ENCODE peak calls at places on chromosomes 4 and X, in eight cellular contexts. One of them, this sample, is unnamed.

GRCh38 chr4:126748736-126749135 is 884.0 kb upstream of the INTU start:
- DNase-seq in WTC11: no peak
- DNase-seq in A549: no peak
- DNase-seq in IMR-90: peak
- DNase-seq in K562: no peak
- DNase-seq in H1: no peak
- DNase-seq in HepG2: no peak
- DNase-seq in SK-N-SH: no peak
- DNase-seq in this sample: no peak

GRCh38 chrX:87064522-87064921 is 453.1 kb upstream of the KLHL4 start:
- DNase-seq in WTC11: no peak
- DNase-seq in A549: no peak
- DNase-seq in IMR-90: no peak
- DNase-seq in K562: no peak
- DNase-seq in H1: no peak
- DNase-seq in HepG2: no peak
- DNase-seq in SK-N-SH: no peak
- DNase-seq in this sample: no peak

GRCh38 chrX:45849261-45849660 is 648.6 kb upstream of the DIPK2B start:
- DNase-seq in WTC11: no peak
- DNase-seq in A549: peak
- DNase-seq in IMR-90: peak
- DNase-seq in K562: peak
- DNase-seq in H1: no peak
- DNase-seq in HepG2: peak
- DNase-seq in SK-N-SH: peak
- DNase-seq in this sample: no peak

GRCh38 chr4:184653650-184654049 is 4.1 kb downstream of the PRIMPOL start:
- DNase-seq in WTC11: no peak
- DNase-seq in A549: no peak
- DNase-seq in IMR-90: peak
- DNase-seq in K562: no peak
- DNase-seq in H1: no peak
- DNase-seq in HepG2: no peak
- DNase-seq in SK-N-SH: no peak
- DNase-seq in this sample: no peak

GRCh38 chrX:29257516-29257915 is 670.3 kb downstream of the IL1RAPL1 start:
- DNase-seq in WTC11: no peak
- DNase-seq in A549: no peak
- DNase-seq in IMR-90: peak
- DNase-seq in K562: no peak
- DNase-seq in H1: no peak
- DNase-seq in HepG2: no peak
- DNase-seq in SK-N-SH: no peak
- DNase-seq in this sample: no peak

GRCh38 chr4:184097240-184097619 is 120.4 kb downstream of the ENPP6 start:
- DNase-seq in WTC11: peak
- DNase-seq in A549: no peak
- DNase-seq in IMR-90: no peak
- DNase-seq in K562: peak
- DNase-seq in H1: peak
- DNase-seq in HepG2: no peak
- DNase-seq in SK-N-SH: no peak
- DNase-seq in this sample: no peak

GRCh38 chrX:68995780-68996551 is 167.1 kb downstream of the EFNB1 start:
- DNase-seq in WTC11: no peak
- DNase-seq in A549: no peak
- DNase-seq in IMR-90: peak
- DNase-seq in K562: no peak
- DNase-seq in H1: peak
- DNase-seq in HepG2: peak
- DNase-seq in SK-N-SH: no peak
- DNase-seq in this sample: no peak

GRCh38 chr4:159758061-159758460 is 655.2 kb downstream of the RAPGEF2 start:
- DNase-seq in WTC11: no peak
- DNase-seq in A549: no peak
- DNase-seq in IMR-90: no peak
- DNase-seq in K562: no peak
- DNase-seq in H1: no peak
- DNase-seq in HepG2: no peak
- DNase-seq in SK-N-SH: no peak
- DNase-seq in this sample: no peak

GRCh38 chr4:98506462-98507132 is 151.8 kb downstream of the TSPAN5 start:
- DNase-seq in WTC11: peak
- DNase-seq in A549: no peak
- DNase-seq in IMR-90: no peak
- DNase-seq in K562: peak
- DNase-seq in H1: no peak
- DNase-seq in HepG2: no peak
- DNase-seq in SK-N-SH: peak
- DNase-seq in this sample: no peak

GRCh38 chr4:62791386-62791785 is 1591.3 kb downstream of the ADGRL3 start:
- DNase-seq in WTC11: no peak
- DNase-seq in A549: no peak
- DNase-seq in IMR-90: no peak
- DNase-seq in K562: no peak
- DNase-seq in H1: no peak
- DNase-seq in HepG2: no peak
- DNase-seq in SK-N-SH: no peak
- DNase-seq in this sample: no peak

GRCh38 chr4:189232274-189232673 is 708.4 kb upstream of the FRG1 start:
- DNase-seq in WTC11: no peak
- DNase-seq in A549: no peak
- DNase-seq in IMR-90: peak
- DNase-seq in K562: no peak
- DNase-seq in H1: no peak
- DNase-seq in HepG2: no peak
- DNase-seq in SK-N-SH: no peak
- DNase-seq in this sample: no peak

GRCh38 chrX:120205816-120206753 is 44.5 kb upstream of the ZBTB33 start:
- DNase-seq in WTC11: no peak
- DNase-seq in A549: no peak
- DNase-seq in IMR-90: no peak
- DNase-seq in K562: no peak
- DNase-seq in H1: no peak
- DNase-seq in HepG2: no peak
- DNase-seq in SK-N-SH: no peak
- DNase-seq in this sample: no peak

DNA sequence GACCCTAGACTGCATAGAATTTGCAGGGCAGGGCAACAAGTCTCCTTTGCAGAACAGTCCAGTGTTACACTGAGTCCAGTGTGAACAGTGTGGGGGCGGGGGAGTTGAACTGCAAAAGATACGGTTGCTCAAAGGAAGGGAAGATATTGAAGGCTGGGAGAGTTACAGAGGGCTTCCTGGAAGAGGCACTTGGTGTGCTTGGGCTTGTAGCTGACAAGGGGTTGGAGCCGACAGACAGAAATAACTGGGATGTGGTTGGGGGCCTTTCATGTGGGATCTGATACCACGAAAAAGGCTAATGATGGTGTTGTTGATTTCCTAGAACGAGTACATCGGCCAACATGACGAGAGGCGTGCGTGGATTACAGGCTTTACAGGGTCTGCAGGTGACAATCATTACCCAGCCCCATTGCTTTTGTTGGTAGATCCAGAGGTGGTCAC is 6.1 kb downstream of the XPNPEP2 start:
- DNase-seq in WTC11: no peak
- DNase-seq in A549: no peak
- DNase-seq in IMR-90: no peak
- DNase-seq in K562: no peak
- DNase-seq in H1: no peak
- DNase-seq in HepG2: no peak
- DNase-seq in SK-N-SH: no peak
- DNase-seq in this sample: no peak
- TF ChIP-seq USF2 in WTC11: no peak
- TF ChIP-seq USF2 in A549: no peak
- TF ChIP-seq USF2 in IMR-90: no peak
- TF ChIP-seq USF2 in K562: no peak
- TF ChIP-seq USF2 in H1: no peak
- TF ChIP-seq USF2 in HepG2: no peak
- TF ChIP-seq USF2 in SK-N-SH: no peak
- TF ChIP-seq USF2 in this sample: no peak

DNA sequence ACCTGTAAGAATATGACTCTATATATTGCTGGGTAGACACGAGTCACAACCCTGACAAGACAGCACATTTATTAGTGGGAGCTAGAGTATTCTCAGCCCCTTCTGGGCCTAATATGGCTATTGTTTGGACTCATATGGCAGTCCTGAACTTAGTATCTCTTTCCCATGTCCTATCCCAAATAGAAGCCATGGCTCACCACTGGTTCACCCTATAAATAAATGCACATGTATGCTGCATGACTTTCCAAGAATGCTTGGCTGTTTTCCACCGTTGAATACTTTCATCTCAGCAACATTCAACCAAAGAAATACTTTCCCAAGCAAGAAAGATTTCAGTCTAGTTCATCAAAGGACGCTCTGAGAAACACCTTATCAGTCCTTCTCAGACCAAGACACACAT is 36.7 kb downstream of the SMPX start:
- DNase-seq in WTC11: no peak
- DNase-seq in A549: no peak
- DNase-seq in IMR-90: peak
- DNase-seq in K562: no peak
- DNase-seq in H1: no peak
- DNase-seq in HepG2: no peak
- DNase-seq in SK-N-SH: no peak
- DNase-seq in this sample: no peak
- TF ChIP-seq USF2 in WTC11: no peak
- TF ChIP-seq USF2 in A549: no peak
- TF ChIP-seq USF2 in IMR-90: no peak
- TF ChIP-seq USF2 in K562: no peak
- TF ChIP-seq USF2 in H1: no peak
- TF ChIP-seq USF2 in HepG2: no peak
- TF ChIP-seq USF2 in SK-N-SH: no peak
- TF ChIP-seq USF2 in this sample: no peak

DNA sequence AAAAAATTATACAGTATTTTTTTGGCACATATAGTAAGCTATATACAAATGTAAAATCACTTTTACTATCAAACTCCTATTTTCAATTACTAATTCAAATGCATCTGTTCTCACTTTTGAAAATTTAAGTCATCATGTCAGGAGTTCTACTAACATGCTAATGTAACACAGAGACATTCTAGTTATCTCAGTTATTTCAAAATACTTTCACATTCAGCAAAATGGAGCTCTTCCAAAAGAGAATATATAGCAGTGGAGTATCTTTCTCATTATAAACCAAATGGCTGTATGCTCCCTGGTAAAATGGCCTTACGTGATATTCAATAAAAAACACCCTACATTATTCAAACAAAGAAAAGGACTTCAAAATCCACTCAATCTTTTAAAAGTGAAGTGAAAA is 42.3 kb downstream of the RFC1 start:
- DNase-seq in WTC11: no peak
- DNase-seq in A549: no peak
- DNase-seq in IMR-90: no peak
- DNase-seq in K562: no peak
- DNase-seq in H1: no peak
- DNase-seq in HepG2: no peak
- DNase-seq in SK-N-SH: no peak
- DNase-seq in this sample: no peak
- TF ChIP-seq USF2 in WTC11: no peak
- TF ChIP-seq USF2 in A549: no peak
- TF ChIP-seq USF2 in IMR-90: no peak
- TF ChIP-seq USF2 in K562: no peak
- TF ChIP-seq USF2 in H1: no peak
- TF ChIP-seq USF2 in HepG2: no peak
- TF ChIP-seq USF2 in SK-N-SH: no peak
- TF ChIP-seq USF2 in this sample: no peak

GRCh38 chr4:52843958-52844357 is 18.2 kb upstream of the RASL11B start:
- DNase-seq in WTC11: no peak
- DNase-seq in A549: no peak
- DNase-seq in IMR-90: no peak
- DNase-seq in K562: no peak
- DNase-seq in H1: no peak
- DNase-seq in HepG2: no peak
- DNase-seq in SK-N-SH: no peak
- DNase-seq in this sample: no peak

GRCh38 chr4:52843351-52843750 is 18.8 kb upstream of the RASL11B start:
- DNase-seq in WTC11: no peak
- DNase-seq in A549: no peak
- DNase-seq in IMR-90: no peak
- DNase-seq in K562: no peak
- DNase-seq in H1: no peak
- DNase-seq in HepG2: no peak
- DNase-seq in SK-N-SH: no peak
- DNase-seq in this sample: no peak

GRCh38 chr4:52842788-52843187 is 19.3 kb upstream of the RASL11B start:
- DNase-seq in WTC11: no peak
- DNase-seq in A549: no peak
- DNase-seq in IMR-90: no peak
- DNase-seq in K562: no peak
- DNase-seq in H1: no peak
- DNase-seq in HepG2: no peak
- DNase-seq in SK-N-SH: no peak
- DNase-seq in this sample: no peak

GRCh38 chr4:52840531-52841350 is 21.4 kb upstream of the RASL11B start:
- DNase-seq in WTC11: no peak
- DNase-seq in A549: no peak
- DNase-seq in IMR-90: no peak
- DNase-seq in K562: no peak
- DNase-seq in H1: no peak
- DNase-seq in HepG2: no peak
- DNase-seq in SK-N-SH: no peak
- DNase-seq in this sample: no peak

DNA sequence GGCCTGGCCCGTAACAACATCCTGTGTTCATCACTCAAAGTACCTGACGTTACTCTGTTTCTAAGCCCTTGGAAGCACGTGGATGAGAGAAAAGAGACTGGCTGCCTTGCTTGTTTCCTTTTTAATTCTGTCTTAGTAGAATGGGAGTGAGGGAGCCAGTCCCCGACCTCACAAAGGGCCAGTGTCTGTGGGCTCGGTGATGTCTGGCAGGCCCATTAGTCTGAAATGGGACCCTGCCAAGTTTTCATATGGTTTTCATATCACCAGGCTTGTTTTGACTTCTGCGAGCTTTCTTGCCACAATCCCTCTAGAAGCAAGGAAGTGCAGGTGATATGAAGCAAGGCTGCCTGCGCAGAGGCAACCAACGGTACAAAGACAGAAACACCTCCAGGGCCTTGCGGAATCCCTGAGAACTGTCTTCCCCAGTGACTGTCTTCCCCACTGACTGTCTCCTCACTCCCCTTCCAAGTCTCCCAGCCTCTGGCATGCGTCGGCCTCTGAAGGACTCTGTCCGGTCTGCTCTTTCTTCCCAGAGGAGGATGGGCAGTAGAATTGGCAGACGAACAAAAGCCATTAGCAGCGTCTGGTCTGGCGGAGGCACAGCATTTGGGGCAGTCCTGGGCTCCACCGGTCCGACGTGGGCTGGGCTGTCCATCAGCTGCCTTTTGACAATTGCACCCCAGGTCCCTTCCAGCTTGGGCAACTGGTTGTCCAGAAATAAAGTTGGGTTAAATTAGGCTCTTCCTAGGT is 20.2 kb upstream of the RASL11B start:
- DNase-seq in WTC11: no peak
- DNase-seq in A549: no peak
- DNase-seq in IMR-90: peak
- DNase-seq in K562: no peak
- DNase-seq in H1: no peak
- DNase-seq in HepG2: no peak
- DNase-seq in SK-N-SH: peak
- DNase-seq in this sample: no peak
- TF ChIP-seq USF2 in WTC11: no peak
- TF ChIP-seq USF2 in A549: no peak
- TF ChIP-seq USF2 in IMR-90: no peak
- TF ChIP-seq USF2 in K562: no peak
- TF ChIP-seq USF2 in H1: no peak
- TF ChIP-seq USF2 in HepG2: no peak
- TF ChIP-seq USF2 in SK-N-SH: no peak
- TF ChIP-seq USF2 in this sample: no peak

This sample was measured in GM12878.